ENCODE peak calls at places on chromosomes 3 and 15, in nine cellular contexts. O is endodermal cell; H is fibroblast of pulmonary artery; X is NB4; F is CD8-positive, alpha-beta T cell; S is CD4-positive, alpha-beta T cell; N is sigmoid colon; R is pancreas; K is adrenal gland. P is an unnamed sample.

GRCh38 chr15:91857224-91857585 is 3.7 kb downstream of the SLCO3A1 start:
- DNase-seq in O (no peak), H (no peak), X (no peak), F (no peak), S (no peak), N (no peak), R (no peak), K (no peak), P (no peak)

GRCh38 chr3:86282106-86282787 is 708.7 kb downstream of the VGLL3 start:
- DNase-seq in O (no peak), H (no peak), X (no peak), F (no peak), S (no peak), N (no peak), R (peak), K (no peak), P (no peak)

GRCh38 chr3:190059242-190059590 is 61.5 kb downstream of the P3H2 start:
- DNase-seq in O (no peak), H (peak), X (no peak), F (no peak), S (no peak), N (no peak), R (no peak), K (no peak), P (no peak)

GRCh38 chr15:100686021-100686724 is 83.8 kb downstream of the ASB7 start:
- DNase-seq in O (no peak), H (no peak), X (no peak), F (no peak), S (no peak), N (peak), R (no peak), K (no peak), P (no peak)

GRCh38 chr3:125715651-125716050 is 120.4 kb upstream of the OSBPL11 start:
- DNase-seq in O (no peak), H (no peak), X (no peak), F (no peak), S (no peak), N (no peak), R (no peak), K (no peak), P (no peak)

GRCh38 chr3:160480931-160481330 is 31.3 kb upstream of the TRIM59 start:
- DNase-seq in O (no peak), H (no peak), X (no peak), F (no peak), S (no peak), N (no peak), R (no peak), K (no peak), P (no peak)

GRCh38 chr3:67648701-67649100 is 5.7 kb downstream of the SUCLG2 start:
- DNase-seq in O (no peak), H (no peak), X (peak), F (no peak), S (no peak), N (no peak), R (no peak), K (no peak), P (no peak)

GRCh38 chr3:52517796-52518722 is 15.6 kb downstream of the NT5DC2 start:
- DNase-seq in O (no peak), H (no peak), X (no peak), F (no peak), S (no peak), N (no peak), R (no peak), K (no peak), P (no peak)

GRCh38 chr3:169980055-169980454 is 13.4 kb downstream of the SEC62 start:
- DNase-seq in O (no peak), H (peak), X (no peak), F (no peak), S (no peak), N (no peak), R (no peak), K (no peak), P (peak)

GRCh38 chr15:75123395-75123794 is 78.3 kb upstream of the C15orf39 start:
- DNase-seq in O (no peak), H (no peak), X (peak), F (no peak), S (no peak), N (no peak), R (no peak), K (no peak), P (peak)

GRCh38 chr3:196995646-196996355 is 27.2 kb upstream of the PIGZ start:
- DNase-seq in O (peak), H (no peak), X (no peak), F (no peak), S (no peak), N (peak), R (no peak), K (no peak), P (no peak)

GRCh38 chr15:76696840-76697239 is 208.3 kb downstream of the SCAPER start:
- DNase-seq in O (no peak), H (no peak), X (no peak), F (no peak), S (no peak), N (no peak), R (no peak), K (no peak), P (no peak)

GRCh38 chr3:23739536-23739935 is 66.2 kb upstream of the UBE2E1 start:
- DNase-seq in O (no peak), H (peak), X (peak), F (no peak), S (no peak), N (no peak), R (no peak), K (no peak), P (no peak)

GRCh38 chr15:41474941-41475340 is 18.7 kb upstream of the ITPKA start:
- DNase-seq in O (no peak), H (no peak), X (no peak), F (no peak), S (no peak), N (no peak), R (no peak), K (no peak), P (no peak)

GRCh38 chr3:141933421-141934300 is 57.2 kb downstream of the ATP1B3 start:
- DNase-seq in O (peak), H (no peak), X (no peak), F (no peak), S (no peak), N (peak), R (no peak), K (no peak), P (no peak)

GRCh38 chr3:16380421-16380820 is 115.4 kb downstream of the OXNAD1 start:
- DNase-seq in O (no peak), H (no peak), X (no peak), F (no peak), S (no peak), N (no peak), R (no peak), K (no peak), P (no peak)

GRCh38 chr15:63013052-63013808 is 29.3 kb upstream of the TPM1 start:
- DNase-seq in O (no peak), H (peak), X (no peak), F (no peak), S (no peak), N (no peak), R (no peak), K (no peak), P (no peak)

GRCh38 chr3:128236667-128237066 is 83.4 kb downstream of the EEFSEC start:
- DNase-seq in O (no peak), H (no peak), X (no peak), F (no peak), S (no peak), N (no peak), R (no peak), K (no peak), P (no peak)

GRCh38 chr3:196620228-196620627 is 19.3 kb upstream of the NRROS start:
- DNase-seq in O (no peak), H (peak), X (peak), F (no peak), S (no peak), N (peak), R (no peak), K (no peak), P (no peak)

GRCh38 chr15:101618861-101619614 is 33.1 kb downstream of the TM2D3 start:
- DNase-seq in O (no peak), H (no peak), X (no peak), F (no peak), S (no peak), N (no peak), R (no peak), K (no peak), P (no peak)

GRCh38 chr3:43994594-43995077 is 247.1 kb upstream of the TOPAZ1 start:
- DNase-seq in O (peak), H (no peak), X (no peak), F (no peak), S (no peak), N (no peak), R (no peak), K (no peak), P (no peak)

GRCh38 chr3:32440481-32441350 is 49.1 kb downstream of the CMTM7 start:
- DNase-seq in O (no peak), H (no peak), X (no peak), F (no peak), S (no peak), N (no peak), R (no peak), K (no peak), P (no peak)

GRCh38 chr3:151282921-151283320 is 4.6 kb upstream of the P2RY14 start:
- DNase-seq in O (no peak), H (peak), X (peak), F (no peak), S (no peak), N (no peak), R (no peak), K (no peak), P (no peak)

GRCh38 chr3:24506966-24507775 is 12.5 kb upstream of the THRB start:
- DNase-seq in O (no peak), H (no peak), X (no peak), F (no peak), S (no peak), N (no peak), R (no peak), K (no peak), P (no peak)

GRCh38 chr3:68088636-68089035 is 434.2 kb upstream of the SUCLG2 start:
- DNase-seq in O (no peak), H (no peak), X (no peak), F (no peak), S (no peak), N (no peak), R (no peak), K (no peak), P (no peak)

GRCh38 chr3:10600159-10601125 is 95.1 kb upstream of the ATP2B2 start:
- DNase-seq in O (no peak), H (no peak), X (no peak), F (no peak), S (no peak), N (no peak), R (no peak), K (no peak), P (no peak)

GRCh38 chr3:100865442-100865841 is 127.8 kb downstream of the ABI3BP start:
- DNase-seq in O (no peak), H (peak), X (no peak), F (no peak), S (no peak), N (no peak), R (no peak), K (no peak), P (no peak)

GRCh38 chr3:45084820-45085816 is 59.0 kb downstream of the CLEC3B start:
- DNase-seq in O (no peak), H (peak), X (no peak), F (no peak), S (no peak), N (no peak), R (no peak), K (no peak), P (peak)

GRCh38 chr3:89332311-89333159 is 225.1 kb downstream of the EPHA3 start:
- DNase-seq in O (peak), H (no peak), X (no peak), F (no peak), S (no peak), N (no peak), R (no peak), K (no peak), P (no peak)

GRCh38 chr3:113736548-113737089 is 9.4 kb downstream of the NAA50 start:
- DNase-seq in O (peak), H (peak), X (peak), F (no peak), S (peak), N (no peak), R (no peak), K (peak), P (peak)

GRCh38 chr3:152021951-152022461 is 148.6 kb downstream of the SUCNR1 start:
- DNase-seq in O (peak), H (peak), X (peak), F (no peak), S (no peak), N (no peak), R (no peak), K (no peak), P (peak)

GRCh38 chr3:37040231-37040630 is 46.9 kb downstream of the MLH1 start:
- DNase-seq in O (no peak), H (no peak), X (no peak), F (no peak), S (no peak), N (no peak), R (no peak), K (no peak), P (no peak)

DNA sequence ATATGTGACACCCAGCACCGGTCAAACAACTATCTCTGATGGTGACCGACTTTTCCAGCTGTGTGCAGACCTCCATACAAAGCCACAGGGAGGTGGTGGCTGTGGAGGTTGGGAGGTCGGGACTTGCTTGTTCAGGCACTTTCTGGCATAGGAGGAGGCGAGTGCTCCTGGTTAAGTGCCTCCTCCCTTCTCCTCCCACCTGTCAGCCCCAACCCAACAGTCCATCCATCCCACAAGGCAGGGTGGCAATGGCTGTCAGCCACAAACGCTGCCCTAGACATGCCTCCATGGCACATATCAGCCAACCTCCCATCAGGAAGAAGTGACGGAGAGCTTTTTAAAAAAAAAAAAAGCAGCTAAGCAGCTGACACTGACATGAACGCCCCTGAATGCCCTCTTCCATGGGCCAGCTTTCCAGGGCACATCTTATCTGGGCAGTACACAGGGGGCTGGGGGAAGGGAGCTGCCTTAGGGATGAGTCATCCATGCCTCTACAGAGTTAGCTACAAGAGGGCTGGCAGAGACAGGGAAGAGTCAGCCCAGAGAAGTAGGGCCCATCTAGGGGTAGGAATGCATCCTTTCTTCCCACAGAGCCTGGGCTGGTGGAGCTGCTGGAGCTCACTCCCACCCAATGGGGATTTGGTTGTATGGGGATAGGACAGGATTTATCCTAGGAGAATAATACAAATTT is 41.2 kb downstream of the CCDC12 start:
- DNase-seq in O (peak), H (peak), X (peak), F (no peak), S (no peak), N (peak), R (peak), K (peak), P (peak)
- TF ChIP-seq CTCF in O (peak), H (peak), X (no peak), F (no peak), S (no peak), N (peak), R (no peak), K (peak), P (peak)

GRCh38 chr3:47412453-47412756 is 31.6 kb downstream of the PTPN23 start:
- DNase-seq in O (no peak), H (no peak), X (no peak), F (no peak), S (no peak), N (no peak), R (no peak), K (no peak), P (no peak)

GRCh38 chr3:47411696-47412452 is 31.1 kb downstream of the PTPN23 start:
- DNase-seq in O (no peak), H (no peak), X (no peak), F (no peak), S (no peak), N (peak), R (no peak), K (no peak), P (no peak)

GRCh38 chr3:47413751-47414150 is 32.9 kb downstream of the PTPN23 start:
- DNase-seq in O (no peak), H (no peak), X (no peak), F (no peak), S (no peak), N (no peak), R (no peak), K (no peak), P (no peak)

GRCh38 chr3:47414161-47414564 is 33.3 kb downstream of the PTPN23 start:
- DNase-seq in O (no peak), H (no peak), X (no peak), F (no peak), S (no peak), N (peak), R (no peak), K (no peak), P (no peak)

DNA sequence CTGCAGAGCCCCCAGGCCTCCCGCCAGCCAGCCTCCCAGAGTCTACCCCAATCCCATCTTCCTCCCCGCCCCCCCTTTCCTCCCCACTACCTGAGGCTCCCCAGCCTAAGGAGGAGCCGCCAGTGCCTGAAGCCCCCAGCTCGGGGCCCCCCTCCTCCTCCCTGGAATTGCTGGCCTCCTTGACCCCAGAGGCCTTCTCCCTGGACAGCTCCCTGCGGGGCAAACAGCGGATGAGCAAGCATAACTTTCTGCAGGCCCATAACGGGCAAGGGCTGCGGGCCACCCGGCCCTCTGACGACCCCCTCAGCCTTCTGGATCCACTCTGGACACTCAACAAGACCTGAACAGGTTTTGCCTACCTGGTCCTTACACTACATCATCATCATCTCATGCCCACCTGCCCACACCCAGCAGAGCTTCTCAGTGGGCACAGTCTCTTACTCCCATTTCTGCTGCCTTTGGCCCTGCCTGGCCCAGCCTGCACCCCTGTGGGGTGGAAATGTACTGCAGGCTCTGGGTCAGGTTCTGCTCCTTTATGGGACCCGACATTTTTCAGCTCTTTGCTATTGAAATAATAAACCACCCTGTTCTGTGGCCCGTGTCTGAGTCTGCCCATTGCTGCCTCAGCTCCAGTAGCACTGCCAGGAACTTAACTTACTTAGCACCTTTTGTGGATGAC is 32.2 kb downstream of the PTPN23 start:
- DNase-seq in O (no peak), H (no peak), X (no peak), F (no peak), S (no peak), N (no peak), R (no peak), K (no peak), P (no peak)
- TF ChIP-seq CTCF in O (no peak), H (no peak), X (no peak), F (no peak), S (no peak), N (no peak), R (no peak), K (peak), P (peak)

GRCh38 chr3:171459130-171459941 is 869 bp downstream of the TNIK start:
- DNase-seq in O (peak), H (peak), X (peak), F (peak), S (peak), N (peak), R (peak), K (peak), P (no peak)

GRCh38 chr3:171459942-171460225 is 321 bp downstream of the TNIK start:
- DNase-seq in O (peak), H (peak), X (no peak), F (no peak), S (no peak), N (no peak), R (no peak), K (no peak), P (no peak)

GRCh38 chr3:171461087-171461917 is 1.1 kb upstream of the TNIK start:
- DNase-seq in O (no peak), H (peak), X (peak), F (peak), S (peak), N (no peak), R (peak), K (no peak), P (no peak)

GRCh38 chr3:171458857-171459129 is 1.4 kb downstream of the TNIK start:
- DNase-seq in O (peak), H (no peak), X (no peak), F (no peak), S (no peak), N (no peak), R (no peak), K (no peak), P (no peak)

DNA sequence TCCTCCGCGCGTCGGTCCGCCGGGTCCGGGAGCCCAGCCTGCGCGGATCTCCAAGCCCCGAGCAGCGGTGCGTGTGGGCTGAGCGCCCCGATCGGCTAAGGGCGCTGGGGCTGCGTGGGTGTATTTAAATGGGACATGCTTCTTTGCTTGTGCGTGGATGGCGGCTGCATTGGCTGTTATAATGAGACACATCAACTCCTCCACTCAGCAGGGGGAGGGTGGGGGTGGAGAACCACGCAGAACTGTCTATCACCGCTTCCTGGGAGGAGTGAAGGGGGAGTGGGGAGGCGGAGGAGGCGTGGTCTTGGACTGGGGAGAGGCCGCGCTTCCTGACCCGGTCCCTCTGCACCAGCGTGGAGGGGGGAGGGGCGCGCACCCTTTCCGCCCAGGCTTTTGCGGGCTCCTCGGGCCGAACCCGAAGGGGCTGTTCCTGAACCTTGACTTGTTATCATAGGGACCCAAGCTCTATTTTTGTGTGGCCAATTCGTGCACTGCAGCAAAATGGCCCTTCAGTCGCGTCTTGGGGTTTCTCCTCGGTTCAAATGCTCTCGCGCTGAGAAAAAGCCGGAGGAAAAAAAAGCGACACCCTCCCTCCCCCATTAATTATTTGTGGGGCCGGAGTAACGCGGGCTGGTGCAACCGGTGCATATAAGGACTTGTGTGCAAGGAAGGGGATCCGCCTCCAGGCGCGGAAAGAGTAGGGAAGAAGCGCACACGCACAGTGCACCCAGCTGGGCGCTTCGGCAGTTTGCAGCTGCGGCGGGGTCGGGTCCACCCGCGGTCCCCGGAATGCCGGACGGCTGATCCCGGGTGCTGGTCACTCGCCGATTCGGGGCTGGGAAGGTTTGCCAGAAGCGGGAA is at the start of gene TNIK:
- DNase-seq in O (peak), H (peak), X (peak), F (peak), S (peak), N (peak), R (peak), K (peak), P (peak)
- TF ChIP-seq CTCF in O (peak), H (peak), X (no peak), F (peak), S (peak), N (peak), R (no peak), K (peak), P (peak)

GRCh38 chr15:72199721-72200212 is 2.2 kb upstream of the GRAMD2A start:
- DNase-seq in O (peak), H (peak), X (peak), F (peak), S (peak), N (peak), R (peak), K (peak), P (peak)
- TF ChIP-seq CTCF in O (peak), H (peak), X (peak), F (peak), S (peak), N (peak), R (peak), K (peak), P (peak)

GRCh38 chr3:129316121-129317013 is 37.7 kb downstream of the HMCES start:
- DNase-seq in O (peak), H (peak), X (peak), F (peak), S (peak), N (peak), R (peak), K (peak), P (no peak)
- TF ChIP-seq CTCF in O (peak), H (peak), X (peak), F (peak), S (peak), N (peak), R (no peak), K (peak), P (peak)